ENCODE peak calls at places on chromosome 15, in five cellular contexts. T is activated naive CD8-positive, alpha-beta T cell treated with anti-CD3 and anti-CD28 coated beads for 36 hours; I is activated T-cell treated with anti-CD3 and anti-CD28 coated beads for 4 hours; E is GM03348; G is mesenteric fat pad. H is an unnamed sample.

GRCh38 chr15:96947830-96948229 is 617.3 kb downstream of the NR2F2 start:
- DNase-seq in T (no peak), I (no peak), E (no peak), G (no peak), H (no peak)

GRCh38 chr15:89114974-89115373 is 26.7 kb downstream of the ABHD2 start:
- DNase-seq in T (no peak), I (no peak), E (peak), G (no peak), H (no peak)

GRCh38 chr15:72342385-72342784 is 22.4 kb upstream of the CELF6 start:
- DNase-seq in T (peak), I (peak), E (no peak), G (no peak), H (peak)

GRCh38 chr15:78120523-78120922 is 10.7 kb downstream of the CIB2 start:
- DNase-seq in T (no peak), I (no peak), E (no peak), G (no peak), H (no peak)

GRCh38 chr15:66261056-66261455 is 7.5 kb upstream of the MEGF11 start:
- DNase-seq in T (no peak), I (no peak), E (no peak), G (no peak), H (no peak)

GRCh38 chr15:47813985-47814384 is 96.7 kb downstream of the SEMA6D start:
- DNase-seq in T (no peak), I (no peak), E (no peak), G (no peak), H (no peak)

GRCh38 chr15:89630260-89630659 is 25.0 kb downstream of the KIF7 start:
- DNase-seq in T (no peak), I (no peak), E (no peak), G (peak), H (peak)

GRCh38 chr15:84666373-84666772 is 8.4 kb upstream of the NMB start:
- DNase-seq in T (no peak), I (no peak), E (no peak), G (no peak), H (no peak)

GRCh38 chr15:33425149-33425548 is 114.4 kb downstream of the RYR3 start:
- DNase-seq in T (no peak), I (no peak), E (no peak), G (no peak), H (no peak)

GRCh38 chr15:84598993-84599392 is 1.8 kb upstream of the ZSCAN2 start:
- DNase-seq in T (peak), I (no peak), E (peak), G (peak), H (no peak)

GRCh38 chr15:85089929-85090597 is 108.4 kb downstream of the PDE8A start:
- DNase-seq in T (no peak), I (no peak), E (no peak), G (no peak), H (no peak)

GRCh38 chr15:63353261-63353660 is 28.4 kb downstream of the CA12 start:
- DNase-seq in T (no peak), I (no peak), E (no peak), G (no peak), H (no peak)

GRCh38 chr15:71411538-71412482 is 296.5 kb downstream of the THSD4 start:
- DNase-seq in T (no peak), I (no peak), E (no peak), G (no peak), H (no peak)

GRCh38 chr15:28104326-28104725 is 5.2 kb upstream of the OCA2 start:
- DNase-seq in T (no peak), I (no peak), E (no peak), G (peak), H (no peak)

H was measured in vagina.